ENCODE peak calls at places on chromosomes 12 and 14, in eight cellular contexts. Q, K, O, L, E, R, T and P are unnamed samples.
A peak's percentile ranks its signal among the peaks of the same experiment; 100 is the strongest.

GRCh38 chr12:93098077-93098476 is 169.0 kb upstream of the EEA1 start:
- DNase-seq in Q (peak; percentile 68), R (peak; percentile 15), T (no peak), K (peak; percentile 50), E (peak; percentile 77), O (no peak), L (no peak), P (peak; percentile 40)

GRCh38 chr14:55170526-55170925 is 20.9 kb downstream of the DLGAP5 start:
- DNase-seq in Q (no peak), O (no peak), E (no peak), L (peak; percentile 66), T (no peak), R (no peak), K (peak; percentile 32), P (no peak)

GRCh38 chr12:42097971-42098370 is 46.7 kb downstream of the GXYLT1 start:
- DNase-seq in R (no peak), Q (no peak), L (no peak), K (peak; percentile 58), O (no peak), E (no peak), T (no peak), P (peak; percentile 35)

GRCh38 chr12:49619286-49619685 is 4.1 kb upstream of the PRPF40B start:
- DNase-seq in Q (no peak), L (peak; percentile 59), E (no peak), R (no peak), T (no peak), K (peak; percentile 14), O (no peak), P (peak; percentile 35)

GRCh38 chr12:130805635-130806034 is 33.4 kb downstream of the STX2 start:
- DNase-seq in E (no peak), O (no peak), Q (no peak), K (no peak), R (no peak), L (no peak), T (no peak), P (no peak)

GRCh38 chr12:16606201-16606849 is 363 bp upstream of the LMO3 start:
- DNase-seq in E (peak; percentile 59), O (peak; percentile 44), Q (peak; percentile 49), L (peak; percentile 8), T (no peak), R (no peak), K (peak; percentile 72), P (peak; percentile 46)

GRCh38 chr12:46504494-46504893 is 131.9 kb upstream of the SLC38A2 start:
- DNase-seq in T (no peak), L (no peak), K (no peak), R (no peak), E (no peak), Q (no peak), O (no peak), P (no peak)

GRCh38 chr12:103901518-103902173 is 28.6 kb upstream of the HSP90B1 start:
- DNase-seq in Q (no peak), O (no peak), T (no peak), R (no peak), E (no peak), L (no peak), K (no peak), P (no peak)

GRCh38 chr12:124797321-124797720 is 66.3 kb downstream of the SCARB1 start:
- DNase-seq in O (no peak), Q (no peak), K (no peak), T (no peak), R (no peak), E (no peak), L (no peak), P (no peak)

GRCh38 chr14:87199371-87199770 is 793.6 kb downstream of the GALC start:
- DNase-seq in O (no peak), K (no peak), T (no peak), L (no peak), R (no peak), E (no peak), Q (no peak), P (no peak)

GRCh38 chr12:120775862-120776552 is 50.4 kb downstream of the ACADS start:
- DNase-seq in R (no peak), E (no peak), K (peak; percentile 48), O (no peak), T (no peak), L (no peak), Q (no peak), P (peak; percentile 16)

GRCh38 chr12:72269491-72269890 is 2.7 kb upstream of the TRHDE start:
- DNase-seq in R (no peak), L (no peak), O (no peak), K (no peak), Q (no peak), T (no peak), E (no peak), P (no peak)

GRCh38 chr14:69693145-69693544 is 73.8 kb upstream of the SRSF5 start:
- DNase-seq in L (peak; percentile 15), Q (no peak), E (no peak), R (no peak), O (no peak), T (no peak), K (peak; percentile 62), P (no peak)

GRCh38 chr12:29611906-29612305 is 114.4 kb upstream of the OVCH1 start:
- DNase-seq in E (no peak), Q (no peak), T (no peak), O (no peak), R (peak; percentile 17), K (peak; percentile 92), L (no peak), P (peak; percentile 80)

GRCh38 chr14:68822132-68822651 is 29.3 kb upstream of the ZFP36L1 start:
- DNase-seq in Q (no peak), K (no peak), O (no peak), R (no peak), L (no peak), T (no peak), E (no peak), P (no peak)

GRCh38 chr12:107557589-107558100 is 128.0 kb upstream of the PWP1 start:
- DNase-seq in O (no peak), Q (no peak), R (no peak), K (no peak), T (no peak), E (no peak), L (no peak), P (no peak)

GRCh38 chr14:67199016-67199415 is 9.8 kb downstream of the GARIN2 start:
- DNase-seq in K (no peak), O (no peak), E (no peak), R (no peak), L (peak; percentile 5), T (no peak), Q (no peak), P (no peak)

GRCh38 chr12:53624453-53624852 is 1.7 kb downstream of the ATF7 start:
- DNase-seq in K (peak; percentile 42), T (no peak), L (peak; percentile 53), Q (no peak), E (no peak), R (no peak), O (no peak), P (peak; percentile 50)

GRCh38 chr14:53032161-53032803 is 81.4 kb upstream of the FERMT2 start:
- DNase-seq in E (peak; percentile 41), O (no peak), K (peak; percentile 83), L (peak; percentile 94), Q (no peak), R (no peak), T (no peak), P (peak; percentile 94)

GRCh38 chr12:104526320-104526719 is 69.6 kb downstream of the CHST11 start:
- DNase-seq in Q (no peak), E (no peak), L (no peak), T (no peak), R (no peak), K (no peak), O (no peak), P (no peak)

GRCh38 chr12:89707992-89708792 is 446 bp downstream of the ATP2B1 start:
- DNase-seq in Q (peak; percentile 72), R (peak; percentile 3), T (no peak), K (peak; percentile 19), O (peak; percentile 89), E (peak; percentile 47), L (no peak), P (no peak)

GRCh38 chr12:52274521-52274920 is at the start of gene KRT86:
- DNase-seq in T (no peak), E (no peak), R (no peak), K (no peak), L (no peak), Q (no peak), O (no peak), P (no peak)

GRCh38 chr14:103516426-103517171 is 6.0 kb downstream of the CKB start:
- DNase-seq in E (no peak), Q (peak; percentile 26), T (no peak), O (peak; percentile 35), R (no peak), K (no peak), L (no peak), P (no peak)

GRCh38 chr12:57897296-57897974 is 43.9 kb upstream of the ATP23 start:
- DNase-seq in E (no peak), L (no peak), R (no peak), Q (no peak), T (no peak), O (no peak), K (no peak), P (no peak)
- H3K4me3 ChIP-seq in E (no peak overlapping the region), L (peak overlapping the region; percentile 57), R (peak overlapping the region; percentile 85), Q (peak overlapping the region; percentile 80), T (no peak overlapping the region), O (peak overlapping the region; percentile 65), K (no peak overlapping the region), P (peak overlapping the region; percentile 55)

GRCh38 chr12:40152783-40153383 is 47.0 kb upstream of the SLC2A13 start:
- DNase-seq in Q (peak; percentile 54), T (peak; percentile 18), R (no peak), O (no peak), L (peak; percentile 43), K (peak; percentile 58), E (peak; percentile 62), P (peak; percentile 71)
- TF ChIP-seq CTCF in Q (peak; percentile 78), T (peak; percentile 80), R (peak; percentile 80), O (peak; percentile 80), L (peak; percentile 88), K (peak; percentile 70), E (peak; percentile 56), P (peak; percentile 82)

DNA sequence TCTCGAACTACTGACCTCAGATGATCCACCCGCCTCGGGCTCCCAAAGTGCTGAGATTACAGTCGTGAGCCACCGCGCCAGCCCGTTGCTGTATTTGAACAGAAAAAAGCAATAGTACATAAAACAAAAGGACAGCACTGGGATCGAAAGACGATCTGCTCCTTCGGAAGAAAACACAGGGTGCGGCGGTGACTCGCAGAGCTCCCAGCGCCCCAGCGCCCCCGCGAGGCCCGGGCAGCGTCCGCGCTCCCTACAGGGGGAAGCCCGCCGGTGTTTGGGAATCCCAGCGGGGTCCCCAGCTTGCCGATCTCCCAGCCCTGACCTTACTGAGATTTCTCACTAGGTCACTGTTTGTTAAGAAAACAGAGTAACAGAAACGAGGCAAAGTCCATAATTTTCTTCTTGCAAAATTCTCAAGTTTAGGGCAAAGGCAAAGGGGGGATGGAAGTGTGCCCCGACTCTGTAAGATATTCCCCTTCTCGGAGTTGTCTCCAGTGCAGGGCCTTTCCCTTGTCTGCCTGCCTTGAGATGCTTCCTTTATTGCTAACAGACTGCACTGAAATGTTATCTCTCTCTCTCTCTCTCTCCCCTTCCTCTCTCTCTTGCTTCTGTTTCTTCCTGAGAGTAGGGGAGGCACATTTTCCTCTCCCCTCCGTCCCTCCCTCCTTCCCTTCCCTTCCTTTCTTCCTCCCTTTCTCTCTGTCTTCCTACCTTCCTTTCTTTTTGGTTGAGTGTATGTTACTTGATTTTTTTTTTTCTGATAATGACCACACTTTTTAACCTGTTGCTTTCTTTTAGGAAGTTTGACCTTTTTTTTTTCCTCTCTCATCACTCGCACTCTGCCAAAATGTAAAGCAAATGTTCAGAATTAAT is 92.0 kb downstream of the TMEM30B start:
- DNase-seq in O (peak; percentile 81), T (no peak), K (peak; percentile 82), R (no peak), L (peak; percentile 62), E (peak; percentile 38), Q (peak; percentile 89), P (peak; percentile 79)
- H3K4me3 ChIP-seq in O (peak overlapping the region; percentile 41), T (peak overlapping the region; percentile 39), K (peak overlapping the region; percentile 51), R (peak overlapping the region; percentile 70), L (peak overlapping the region; percentile 53), E (no peak overlapping the region), Q (peak overlapping the region; percentile 68), P (peak overlapping the region; percentile 54)

GRCh38 chr14:62117010-62117717 is 354.9 kb downstream of the SNAPC1 start:
- DNase-seq in Q (peak; percentile 75), R (no peak), O (peak; percentile 89), L (peak; percentile 38), E (peak; percentile 53), K (peak; percentile 33), T (peak; percentile 7), P (peak; percentile 2)
- TF ChIP-seq CTCF in Q (peak; percentile 27), R (no peak), O (peak; percentile 28), L (peak; percentile 27), E (no peak), K (peak; percentile 32), T (peak; percentile 40), P (no peak)